ENCODE peak calls at places on chromosomes 12 and 14, in eight cellular contexts. K, L, J, W, E, I, V and O are unnamed samples. For H3K27me3, the result is how much of the 10 kb centered on the place peaks cover.

GRCh38 chr12:108483213-108483920 is 31.7 kb upstream of the FICD start:
- DNase-seq in K (no peak), L (no peak), J (no peak), W (no peak), E (no peak), I (no peak), V (no peak), O (no peak)

GRCh38 chr12:78192979-78193378 is 362.3 kb downstream of the NAV3 start:
- DNase-seq in K (no peak), L (no peak), J (no peak), W (no peak), E (no peak), I (no peak), V (no peak), O (peak)

GRCh38 chr14:103730490-103731035 is 15.0 kb downstream of the ZFYVE21 start:
- DNase-seq in K (no peak), L (peak), J (peak), W (no peak), E (no peak), I (no peak), V (no peak), O (no peak)

GRCh38 chr14:103899316-103899715 is 28.9 kb upstream of the TDRD9 start:
- DNase-seq in K (no peak), L (no peak), J (no peak), W (no peak), E (no peak), I (no peak), V (no peak), O (no peak)

GRCh38 chr14:99260652-99261551 is 11.1 kb downstream of the BCL11B start:
- DNase-seq in K (no peak), L (no peak), J (no peak), W (no peak), E (no peak), I (no peak), V (no peak), O (no peak)

GRCh38 chr12:110591508-110592051 is 8.5 kb upstream of the PPTC7 start:
- DNase-seq in K (peak), L (no peak), J (no peak), W (no peak), E (no peak), I (no peak), V (no peak), O (no peak)

GRCh38 chr14:61573748-61574513 is 121.4 kb upstream of the HIF1A start:
- DNase-seq in K (no peak), L (no peak), J (no peak), W (no peak), E (no peak), I (peak), V (peak), O (peak)

GRCh38 chr12:69685810-69686209 is 13.3 kb downstream of the BEST3 start:
- DNase-seq in K (no peak), L (no peak), J (no peak), W (no peak), E (no peak), I (no peak), V (peak), O (peak)

GRCh38 chr12:86376052-86376451 is 119.9 kb upstream of the MGAT4C start:
- DNase-seq in K (no peak), L (peak), J (no peak), W (no peak), E (no peak), I (no peak), V (no peak), O (no peak)

GRCh38 chr12:50971946-50972345 is 19.6 kb downstream of the HIGD1C start:
- DNase-seq in K (no peak), L (no peak), J (no peak), W (no peak), E (no peak), I (peak), V (no peak), O (peak)

GRCh38 chr12:110957159-110957558 is 36.8 kb upstream of the MYL2 start:
- DNase-seq in K (no peak), L (no peak), J (no peak), W (no peak), E (no peak), I (no peak), V (no peak), O (no peak)

GRCh38 chr12:109727746-109728726 is 14.4 kb downstream of the FAM222A start:
- DNase-seq in K (peak), L (no peak), J (no peak), W (no peak), E (no peak), I (no peak), V (no peak), O (no peak)

GRCh38 chr14:62694075-62694474 is 351.2 kb downstream of the KCNH5 start:
- DNase-seq in K (no peak), L (no peak), J (no peak), W (no peak), E (no peak), I (peak), V (no peak), O (peak)

GRCh38 chr12:18320036-18320617 is 58.8 kb downstream of the PIK3C2G start:
- DNase-seq in K (no peak), L (no peak), J (no peak), W (no peak), E (no peak), I (peak), V (peak), O (peak)

GRCh38 chr12:69570545-69571399 is 14.5 kb upstream of the CCT2 start:
- DNase-seq in K (no peak), L (no peak), J (peak), W (no peak), E (no peak), I (peak), V (peak), O (peak)

GRCh38 chr12:95551305-95551704 is at the start of gene USP44:
- DNase-seq in K (no peak), L (no peak), J (no peak), W (no peak), E (no peak), I (no peak), V (no peak), O (no peak)

GRCh38 chr14:92663049-92663448 is 85.4 kb downstream of the LGMN start:
- DNase-seq in K (no peak), L (no peak), J (no peak), W (no peak), E (no peak), I (no peak), V (peak), O (peak)

GRCh38 chr14:43022094-43022800 is 1415.6 kb downstream of the LRFN5 start:
- DNase-seq in K (no peak), L (no peak), J (no peak), W (no peak), E (no peak), I (no peak), V (no peak), O (no peak)

GRCh38 chr14:58272589-58273372 is 25.6 kb upstream of the ARID4A start:
- DNase-seq in K (no peak), L (no peak), J (peak), W (no peak), E (no peak), I (peak), V (peak), O (peak)

GRCh38 chr14:36757730-36758286 is 96.1 kb downstream of the PAX9 start:
- DNase-seq in K (no peak), L (no peak), J (no peak), W (no peak), E (no peak), I (no peak), V (peak), O (no peak)

GRCh38 chr14:104267895-104268294 is 129.5 kb downstream of the KIF26A start:
- DNase-seq in K (no peak), L (no peak), J (peak), W (no peak), E (no peak), I (no peak), V (no peak), O (no peak)

GRCh38 chr12:3303410-3304136 is 187.4 kb upstream of the PRMT8 start:
- DNase-seq in K (no peak), L (no peak), J (no peak), W (no peak), E (no peak), I (no peak), V (peak), O (no peak)
- H3K27me3 ChIP-seq in K (under half), L (under half), J (under half), W (under half), E (under half), I (under half), V (under half), O (under half)

GRCh38 chr12:48968467-48968866 is 3.1 kb downstream of the WNT10B start:
- DNase-seq in K (no peak), L (no peak), J (no peak), W (no peak), E (no peak), I (no peak), V (no peak), O (no peak)
- H3K27me3 ChIP-seq in K (under half), L (half or more), J (under half), W (under half), E (under half), I (half or more), V (under half), O (half or more)

GRCh38 chr12:57619434-57620244 is 8.4 kb downstream of the ARHGEF25 start:
- DNase-seq in K (no peak), L (no peak), J (peak), W (no peak), E (no peak), I (no peak), V (no peak), O (no peak)

GRCh38 chr12:57618966-57619433 is 7.8 kb downstream of the ARHGEF25 start:
- DNase-seq in K (no peak), L (peak), J (no peak), W (no peak), E (no peak), I (no peak), V (no peak), O (no peak)

GRCh38 chr12:57615637-57616036 is 4.4 kb downstream of the ARHGEF25 start:
- DNase-seq in K (no peak), L (no peak), J (no peak), W (no peak), E (no peak), I (no peak), V (no peak), O (no peak)

GRCh38 chr12:57616383-57617101 is 5.3 kb downstream of the ARHGEF25 start:
- DNase-seq in K (no peak), L (no peak), J (no peak), W (no peak), E (no peak), I (no peak), V (no peak), O (peak)

DNA sequence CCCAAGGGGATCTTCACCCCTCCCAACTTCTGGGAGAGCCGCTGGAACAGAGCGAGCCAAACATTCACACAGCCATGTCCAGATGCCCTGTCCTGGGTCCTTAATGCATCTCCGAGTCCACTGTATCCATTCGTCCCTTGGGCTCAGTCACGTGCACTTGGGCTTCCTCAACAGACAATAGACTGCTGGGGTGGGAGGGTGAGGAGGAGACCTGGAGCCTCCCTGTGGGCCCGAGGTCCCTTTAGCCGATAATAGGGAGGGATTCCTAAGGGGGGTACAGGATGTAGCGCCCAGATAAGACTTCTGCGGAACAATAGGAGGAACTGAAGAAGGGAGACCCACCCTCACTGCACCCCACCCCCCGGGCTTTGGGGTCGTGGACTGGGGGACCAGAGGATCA is 6.7 kb downstream of the ARHGEF25 start:
- DNase-seq in K (no peak), L (no peak), J (no peak), W (no peak), E (no peak), I (no peak), V (no peak), O (no peak)
- H3K27me3 ChIP-seq in K (under half), L (half or more), J (under half), W (under half), E (under half), I (under half), V (under half), O (under half)

DNA sequence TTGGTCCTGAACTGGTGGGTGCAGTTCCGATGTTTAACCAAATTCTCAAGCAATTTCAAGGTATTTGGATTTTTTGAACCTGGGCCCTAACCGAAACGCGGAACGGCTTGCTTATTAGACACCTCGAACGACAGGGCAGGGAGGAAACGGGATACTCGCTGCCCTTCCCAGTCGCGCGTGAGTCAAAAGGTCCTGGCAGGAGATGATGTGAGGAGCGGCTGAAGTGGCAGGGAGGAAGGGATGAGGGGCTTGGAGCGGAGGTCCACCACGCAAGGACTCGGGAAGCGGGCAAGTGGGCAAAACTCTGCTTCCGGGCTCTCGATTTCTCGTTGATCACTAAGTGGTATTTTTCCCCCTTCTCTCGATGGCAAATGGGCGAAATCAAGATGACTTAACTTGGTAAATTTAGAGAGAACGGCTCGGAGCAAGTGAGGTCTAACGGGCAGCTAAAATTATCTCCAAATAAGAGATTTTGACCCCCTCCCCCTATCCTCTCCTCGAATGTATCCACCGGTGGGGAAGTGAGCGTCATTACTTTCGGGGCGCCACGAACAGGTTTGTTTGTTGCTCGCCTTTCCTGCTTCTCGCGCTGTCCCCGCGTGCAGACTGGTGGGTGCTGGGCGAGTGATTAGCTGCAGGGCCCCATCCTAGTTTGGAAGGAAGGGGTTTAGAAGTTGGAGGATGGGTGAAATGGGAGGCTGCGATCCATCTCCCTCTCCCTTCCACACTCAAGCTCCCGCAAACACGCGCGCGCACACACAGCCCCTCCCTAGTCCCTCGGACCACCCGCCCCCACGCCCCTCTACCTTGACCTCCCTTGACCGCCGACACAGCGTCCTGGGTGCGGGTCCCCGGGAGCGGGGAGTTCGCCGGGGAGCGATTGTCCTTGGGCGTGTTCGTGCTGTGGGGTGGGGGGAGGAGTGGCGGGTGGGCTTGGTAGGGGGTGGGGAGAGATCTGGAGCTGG is 987 bp upstream of the NTF3 start:
- DNase-seq in K (no peak), L (no peak), J (no peak), W (no peak), E (no peak), I (peak), V (no peak), O (peak)
- H3K27me3 ChIP-seq in K (half or more), L (half or more), J (half or more), W (under half), E (under half), I (half or more), V (under half), O (under half)

GRCh38 chr12:31460024-31460423 is 130.9 kb downstream of the DENND5B start:
- DNase-seq in K (no peak), L (no peak), J (no peak), W (no peak), E (no peak), I (no peak), V (no peak), O (no peak)
- H3K27me3 ChIP-seq in K (under half), L (under half), J (under half), W (under half), E (under half), I (under half), V (under half), O (under half)

GRCh38 chr12:132427999-132428871 is 61.7 kb upstream of the FBRSL1 start:
- DNase-seq in K (no peak), L (no peak), J (peak), W (no peak), E (no peak), I (no peak), V (no peak), O (no peak)
- H3K27me3 ChIP-seq in K (under half), L (half or more), J (under half), W (under half), E (under half), I (under half), V (under half), O (under half)

DNA sequence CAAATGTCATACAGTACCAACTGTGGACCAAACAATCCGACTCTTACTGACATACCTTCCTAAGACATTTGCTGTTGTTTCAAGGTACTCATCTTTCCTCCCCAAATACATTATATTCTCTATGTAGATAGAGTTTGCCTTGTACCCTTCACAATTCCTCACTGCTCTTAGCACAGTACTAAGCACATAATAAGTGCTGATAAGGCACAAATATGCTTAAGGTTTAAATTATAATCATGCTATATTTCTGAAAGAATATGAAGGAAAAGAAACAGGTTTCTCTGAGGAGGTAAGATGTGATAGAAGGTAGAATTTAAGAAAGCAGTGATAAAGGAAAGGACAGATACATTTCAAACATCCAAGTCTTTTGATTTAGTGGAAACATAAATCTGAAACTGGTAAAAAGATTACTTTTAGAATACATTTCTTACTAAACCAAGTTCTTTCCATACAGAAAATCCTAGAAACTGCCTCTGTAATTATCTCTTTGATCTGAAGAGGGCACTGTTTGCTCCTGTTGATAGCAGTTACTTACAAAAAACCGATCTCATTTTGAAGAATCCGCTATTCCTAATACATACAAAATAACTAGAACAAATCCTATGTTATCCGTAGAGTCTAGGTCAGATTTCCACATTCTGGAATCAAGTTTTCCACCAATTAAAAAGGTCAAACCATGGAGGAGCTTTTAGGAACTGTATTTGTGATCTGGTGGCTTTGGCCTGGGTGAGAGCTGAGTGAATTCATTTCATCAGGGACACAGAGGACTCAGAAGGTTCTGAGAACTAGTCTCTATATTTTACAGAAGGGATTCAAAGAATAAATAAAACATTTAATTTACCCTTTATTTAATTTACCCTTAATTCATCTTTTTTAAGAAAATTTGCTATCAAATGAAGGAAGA is 311.9 kb downstream of the DAD1 start:
- DNase-seq in K (no peak), L (no peak), J (no peak), W (no peak), E (no peak), I (peak), V (peak), O (peak)
- H3K27me3 ChIP-seq in K (under half), L (under half), J (under half), W (under half), E (under half), I (under half), V (under half), O (under half)